ENCODE peak calls at places on chromosomes 1 and 21, in five cellular contexts. D, X, H, A and V are unnamed samples.

GRCh38 chr1:70071597-70071996 is 133.8 kb downstream of the LRRC40 start:
- DNase-seq in D (peak), X (no peak), H (peak), A (no peak), V (no peak)

GRCh38 chr1:101284021-101284420 is 47.2 kb downstream of the S1PR1 start:
- DNase-seq in D (no peak), X (no peak), H (no peak), A (no peak), V (no peak)

GRCh38 chr21:44959376-44960091 is 19.7 kb downstream of the SLX9 start:
- DNase-seq in D (no peak), X (no peak), H (no peak), A (no peak), V (no peak)

GRCh38 chr1:13523780-13524477 is 10.1 kb upstream of the LRRC38 start:
- DNase-seq in D (no peak), X (no peak), H (no peak), A (no peak), V (no peak)

GRCh38 chr1:155062702-155063411 is 683 bp upstream of the EFNA4 start:
- DNase-seq in D (peak), X (peak), H (no peak), A (no peak), V (no peak)

GRCh38 chr1:212760126-212760823 is 31.3 kb downstream of the NSL1 start:
- DNase-seq in D (peak), X (no peak), H (no peak), A (no peak), V (no peak)

GRCh38 chr1:204791453-204792366 is 79.0 kb upstream of the NFASC start:
- DNase-seq in D (peak), X (peak), H (no peak), A (no peak), V (no peak)

GRCh38 chr1:245542365-245542764 is 387.6 kb downstream of the KIF26B start:
- DNase-seq in D (no peak), X (no peak), H (no peak), A (no peak), V (no peak)

GRCh38 chr21:36927718-36928117 is 38.8 kb downstream of the HLCS start:
- DNase-seq in D (peak), X (peak), H (peak), A (peak), V (no peak)

GRCh38 chr1:86753700-86754099 is 49.3 kb downstream of the SH3GLB1 start:
- DNase-seq in D (no peak), X (no peak), H (no peak), A (peak), V (no peak)

GRCh38 chr1:217053666-217054065 is 330.4 kb upstream of the ESRRG start:
- DNase-seq in D (no peak), X (no peak), H (no peak), A (no peak), V (no peak)

GRCh38 chr1:19643113-19643512 is 998 bp upstream of the NBL1 start:
- DNase-seq in D (peak), X (peak), H (no peak), A (peak), V (no peak)
- H3K4me3 ChIP-seq in D (no peak), X (peak), H (no peak), A (no peak), V (peak)

GRCh38 chr1:178189814-178190213 is 95.9 kb downstream of the RASAL2 start:
- DNase-seq in D (peak), X (no peak), H (no peak), A (no peak), V (no peak)
- TF ChIP-seq CTCF in D (peak), X (peak), H (peak), A (peak), V (peak)

GRCh38 chr1:7680791-7681165 is 90.3 kb upstream of the VAMP3 start:
- DNase-seq in D (no peak), X (no peak), H (no peak), A (no peak), V (no peak)

GRCh38 chr1:7679159-7679872 is 91.8 kb upstream of the VAMP3 start:
- DNase-seq in D (no peak), X (no peak), H (no peak), A (no peak), V (no peak)

GRCh38 chr1:7678491-7679158 is 92.5 kb upstream of the VAMP3 start:
- DNase-seq in D (no peak), X (no peak), H (no peak), A (no peak), V (no peak)

GRCh38 chr1:7681401-7681800 is 89.7 kb upstream of the VAMP3 start:
- DNase-seq in D (no peak), X (no peak), H (no peak), A (no peak), V (no peak)

GRCh38 chr1:7679873-7680790 is 91.0 kb upstream of the VAMP3 start:
- DNase-seq in D (peak), X (peak), H (no peak), A (no peak), V (no peak)
- H3K4me3 ChIP-seq in D (peak), X (peak), H (peak), A (no peak), V (peak)

GRCh38 chr1:37807555-37808368 is at the start of the genes C1orf122 and YRDC:
- DNase-seq in D (peak), X (peak), H (peak), A (peak), V (peak)

GRCh38 chr1:37807220-37807554 is 403 bp upstream of the C1orf122 start:
- DNase-seq in D (no peak), X (no peak), H (no peak), A (no peak), V (no peak)

GRCh38 chr1:37809942-37810341 is 1.9 kb upstream of the YRDC start:
- DNase-seq in D (no peak), X (no peak), H (no peak), A (no peak), V (no peak)

GRCh38 chr1:37811027-37811655 is 3.1 kb upstream of the YRDC start:
- DNase-seq in D (peak), X (peak), H (no peak), A (peak), V (no peak)

DNA sequence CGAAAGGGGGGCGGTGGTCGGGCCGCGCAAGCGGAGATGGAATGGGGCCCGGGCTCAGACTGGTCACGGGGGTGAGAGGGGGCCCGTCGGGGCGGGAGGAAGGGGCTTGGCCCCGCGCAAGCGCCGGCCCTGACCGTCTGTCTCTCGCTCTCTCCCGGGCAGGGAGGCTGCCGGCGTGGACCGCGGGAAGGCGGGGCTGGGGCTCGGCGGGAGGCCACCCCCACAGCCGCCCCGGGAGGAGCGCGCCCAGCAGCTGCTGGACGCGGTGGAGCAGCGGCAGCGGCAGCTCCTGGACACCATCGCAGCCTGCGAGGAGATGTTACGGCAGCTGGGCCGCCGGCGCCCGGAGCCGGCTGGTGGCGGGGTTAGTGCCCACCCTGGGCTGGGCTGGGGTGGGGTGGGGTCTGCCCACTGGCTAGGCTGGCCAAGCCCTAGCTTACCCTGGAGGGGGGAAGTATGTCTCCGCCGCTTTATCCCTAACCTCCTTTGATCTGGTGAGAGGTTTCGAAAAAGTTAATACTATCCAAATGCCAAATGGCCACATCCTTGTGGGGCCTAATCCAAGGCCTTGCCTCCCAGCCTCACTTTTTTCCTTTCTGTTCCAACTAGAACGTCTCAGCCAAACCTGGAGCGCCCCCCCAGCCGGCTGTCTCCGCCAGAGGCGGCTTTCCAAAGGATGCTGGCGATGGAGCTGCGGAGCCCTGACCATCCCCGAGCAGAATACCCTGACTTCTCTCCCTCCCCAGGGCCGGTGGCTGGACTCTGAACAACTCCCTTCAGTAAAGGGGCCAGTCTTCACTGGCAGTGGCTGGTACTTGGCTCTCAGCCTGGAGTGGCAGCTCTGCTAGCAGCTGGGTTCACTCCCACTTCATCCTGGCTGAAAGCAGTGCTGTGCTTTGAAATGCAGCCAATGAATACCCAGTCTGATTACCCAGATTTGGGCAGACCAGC is 636 bp upstream of the YRDC start:
- DNase-seq in D (peak), X (peak), H (no peak), A (peak), V (no peak)
- TF ChIP-seq CTCF in D (no peak), X (no peak), H (peak), A (no peak), V (no peak)

GRCh38 chr1:33337994-33338494 is 17.1 kb upstream of the A3GALT2 start:
- DNase-seq in D (peak), X (no peak), H (no peak), A (no peak), V (no peak)
- H3K4me3 ChIP-seq in D (peak), X (peak), H (no peak), A (no peak), V (peak)

DNA sequence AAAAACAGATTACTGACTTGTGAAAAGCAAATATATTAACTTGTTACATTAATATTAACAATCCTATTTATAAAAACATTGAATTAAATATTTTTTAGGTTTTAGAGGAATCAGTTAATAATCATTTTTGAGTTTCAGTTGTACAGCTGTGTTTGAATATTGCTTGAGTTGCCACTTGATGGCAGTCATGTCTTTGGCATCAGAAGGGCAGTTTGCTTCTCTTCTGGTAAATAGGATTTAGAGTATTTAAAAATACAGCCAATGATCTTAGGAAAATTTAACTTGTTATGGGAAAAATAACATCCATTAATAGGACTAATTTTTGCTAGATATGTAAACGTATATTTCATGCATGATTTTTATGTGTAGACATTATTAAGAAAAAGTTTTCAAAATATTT is 234.1 kb downstream of the NCAM2 start:
- DNase-seq in D (peak), X (no peak), H (peak), A (no peak), V (no peak)
- TF ChIP-seq CTCF in D (peak), X (peak), H (peak), A (peak), V (peak)